ENCODE peak calls at places on chromosomes 2 and 18, in eight cellular contexts. One of them, this sample, is unnamed.

GRCh38 chr18:8701546-8702118 is 3.7 kb upstream of the MTCL1 start:
- DNase-seq in IMR-90: peak
- DNase-seq in fibroblast of lung: peak
- DNase-seq in PC-9: no peak
- DNase-seq in heart right ventricle: no peak
- DNase-seq in cardiac muscle cell: peak
- DNase-seq in gastrocnemius medialis: no peak
- DNase-seq in tibial nerve: no peak
- DNase-seq in this sample: peak

GRCh38 chr2:203498161-203498560 is 36.9 kb downstream of the RAPH1 start:
- DNase-seq in PC-9: peak
- DNase-seq in fibroblast of lung: peak
- DNase-seq in cardiac muscle cell: peak
- DNase-seq in heart right ventricle: no peak
- DNase-seq in tibial nerve: no peak
- DNase-seq in IMR-90: peak
- DNase-seq in gastrocnemius medialis: no peak
- DNase-seq in this sample: peak

GRCh38 chr2:142944264-142944663 is 66.8 kb downstream of the KYNU start:
- DNase-seq in fibroblast of lung: peak
- DNase-seq in heart right ventricle: no peak
- DNase-seq in gastrocnemius medialis: no peak
- DNase-seq in PC-9: peak
- DNase-seq in tibial nerve: no peak
- DNase-seq in cardiac muscle cell: no peak
- DNase-seq in IMR-90: peak
- DNase-seq in this sample: peak

GRCh38 chr18:57397440-57397839 is 37.7 kb upstream of the ONECUT2 start:
- DNase-seq in fibroblast of lung: peak
- DNase-seq in PC-9: peak
- DNase-seq in IMR-90: peak
- DNase-seq in tibial nerve: no peak
- DNase-seq in heart right ventricle: no peak
- DNase-seq in gastrocnemius medialis: no peak
- DNase-seq in cardiac muscle cell: no peak
- DNase-seq in this sample: peak

GRCh38 chr18:13137041-13137938 is 81.3 kb upstream of the LDLRAD4 start:
- DNase-seq in tibial nerve: no peak
- DNase-seq in PC-9: no peak
- DNase-seq in heart right ventricle: peak
- DNase-seq in cardiac muscle cell: peak
- DNase-seq in IMR-90: no peak
- DNase-seq in fibroblast of lung: peak
- DNase-seq in gastrocnemius medialis: no peak
- DNase-seq in this sample: no peak

GRCh38 chr2:109447811-109448210 is 166.0 kb downstream of the SEPTIN10 start:
- DNase-seq in cardiac muscle cell: no peak
- DNase-seq in fibroblast of lung: peak
- DNase-seq in gastrocnemius medialis: no peak
- DNase-seq in IMR-90: no peak
- DNase-seq in tibial nerve: no peak
- DNase-seq in PC-9: no peak
- DNase-seq in heart right ventricle: no peak
- DNase-seq in this sample: no peak

GRCh38 chr2:177466337-177467195 is 74.0 kb downstream of the AGPS start:
- DNase-seq in cardiac muscle cell: no peak
- DNase-seq in gastrocnemius medialis: no peak
- DNase-seq in tibial nerve: no peak
- DNase-seq in heart right ventricle: no peak
- DNase-seq in fibroblast of lung: peak
- DNase-seq in IMR-90: peak
- DNase-seq in PC-9: no peak
- DNase-seq in this sample: peak

GRCh38 chr2:152236191-152236925 is 60.8 kb upstream of the STAM2 start:
- DNase-seq in tibial nerve: no peak
- DNase-seq in PC-9: no peak
- DNase-seq in IMR-90: no peak
- DNase-seq in gastrocnemius medialis: no peak
- DNase-seq in cardiac muscle cell: no peak
- DNase-seq in fibroblast of lung: no peak
- DNase-seq in heart right ventricle: no peak
- DNase-seq in this sample: no peak

GRCh38 chr18:74895686-74896085 is 298.0 kb downstream of the ZNF407 start:
- DNase-seq in PC-9: no peak
- DNase-seq in heart right ventricle: no peak
- DNase-seq in IMR-90: peak
- DNase-seq in fibroblast of lung: peak
- DNase-seq in tibial nerve: no peak
- DNase-seq in gastrocnemius medialis: no peak
- DNase-seq in cardiac muscle cell: peak
- DNase-seq in this sample: peak

GRCh38 chr2:28321426-28321825 is 71.2 kb upstream of the FOSL2 start:
- DNase-seq in heart right ventricle: no peak
- DNase-seq in PC-9: no peak
- DNase-seq in IMR-90: peak
- DNase-seq in gastrocnemius medialis: no peak
- DNase-seq in fibroblast of lung: peak
- DNase-seq in cardiac muscle cell: no peak
- DNase-seq in tibial nerve: no peak
- DNase-seq in this sample: no peak

GRCh38 chr18:46148810-46149209 is 44.6 kb downstream of the HAUS1 start:
- DNase-seq in heart right ventricle: no peak
- DNase-seq in cardiac muscle cell: peak
- DNase-seq in gastrocnemius medialis: peak
- DNase-seq in fibroblast of lung: peak
- DNase-seq in PC-9: peak
- DNase-seq in IMR-90: peak
- DNase-seq in tibial nerve: peak
- DNase-seq in this sample: peak

GRCh38 chr2:128797533-128797932 is 478.9 kb upstream of the HS6ST1 start:
- DNase-seq in IMR-90: no peak
- DNase-seq in cardiac muscle cell: no peak
- DNase-seq in gastrocnemius medialis: no peak
- DNase-seq in heart right ventricle: no peak
- DNase-seq in tibial nerve: no peak
- DNase-seq in PC-9: no peak
- DNase-seq in fibroblast of lung: no peak
- DNase-seq in this sample: no peak

GRCh38 chr2:128312411-128312810 is 6.3 kb downstream of the HS6ST1 start:
- DNase-seq in gastrocnemius medialis: no peak
- DNase-seq in fibroblast of lung: no peak
- DNase-seq in IMR-90: no peak
- DNase-seq in heart right ventricle: no peak
- DNase-seq in cardiac muscle cell: no peak
- DNase-seq in tibial nerve: no peak
- DNase-seq in PC-9: no peak
- DNase-seq in this sample: no peak

GRCh38 chr2:70898363-70899240 is 37.1 kb upstream of the ATP6V1B1 start:
- DNase-seq in tibial nerve: no peak
- DNase-seq in gastrocnemius medialis: no peak
- DNase-seq in heart right ventricle: no peak
- DNase-seq in PC-9: no peak
- DNase-seq in cardiac muscle cell: no peak
- DNase-seq in fibroblast of lung: no peak
- DNase-seq in IMR-90: no peak
- DNase-seq in this sample: no peak

GRCh38 chr2:214810670-214811069 is 1.2 kb upstream of the BARD1 start:
- DNase-seq in tibial nerve: no peak
- DNase-seq in gastrocnemius medialis: no peak
- DNase-seq in PC-9: no peak
- DNase-seq in cardiac muscle cell: peak
- DNase-seq in fibroblast of lung: no peak
- DNase-seq in heart right ventricle: no peak
- DNase-seq in IMR-90: no peak
- DNase-seq in this sample: no peak

GRCh38 chr2:240131941-240132650 is 4.0 kb downstream of the COPS9 start:
- DNase-seq in gastrocnemius medialis: no peak
- DNase-seq in IMR-90: no peak
- DNase-seq in fibroblast of lung: no peak
- DNase-seq in cardiac muscle cell: no peak
- DNase-seq in heart right ventricle: no peak
- DNase-seq in PC-9: no peak
- DNase-seq in tibial nerve: no peak
- DNase-seq in this sample: no peak
- TF ChIP-seq CTCF in gastrocnemius medialis: no peak
- TF ChIP-seq CTCF in IMR-90: peak
- TF ChIP-seq CTCF in fibroblast of lung: peak
- TF ChIP-seq CTCF in cardiac muscle cell: peak
- TF ChIP-seq CTCF in heart right ventricle: no peak
- TF ChIP-seq CTCF in PC-9: peak
- TF ChIP-seq CTCF in tibial nerve: no peak
- TF ChIP-seq CTCF in this sample: peak

GRCh38 chr2:154698789-154699559 is 479 bp downstream of the KCNJ3 start:
- DNase-seq in heart right ventricle: no peak
- DNase-seq in IMR-90: no peak
- DNase-seq in fibroblast of lung: no peak
- DNase-seq in cardiac muscle cell: no peak
- DNase-seq in PC-9: no peak
- DNase-seq in gastrocnemius medialis: no peak
- DNase-seq in tibial nerve: no peak
- DNase-seq in this sample: no peak
- H3K27ac ChIP-seq in heart right ventricle: no peak
- H3K27ac ChIP-seq in IMR-90: no peak
- H3K27ac ChIP-seq in fibroblast of lung: no peak
- H3K27ac ChIP-seq in cardiac muscle cell: no peak
- H3K27ac ChIP-seq in PC-9: no peak
- H3K27ac ChIP-seq in gastrocnemius medialis: no peak
- H3K27ac ChIP-seq in tibial nerve: no peak
- H3K27ac ChIP-seq in this sample: no peak

GRCh38 chr2:63058742-63059433 is 8.3 kb downstream of the OTX1 start:
- DNase-seq in IMR-90: no peak
- DNase-seq in PC-9: no peak
- DNase-seq in gastrocnemius medialis: no peak
- DNase-seq in fibroblast of lung: no peak
- DNase-seq in tibial nerve: no peak
- DNase-seq in heart right ventricle: no peak
- DNase-seq in cardiac muscle cell: no peak
- DNase-seq in this sample: no peak
- H3K4me3 ChIP-seq in IMR-90: no peak
- H3K4me3 ChIP-seq in PC-9: no peak
- H3K4me3 ChIP-seq in gastrocnemius medialis: no peak
- H3K4me3 ChIP-seq in fibroblast of lung: no peak
- H3K4me3 ChIP-seq in tibial nerve: no peak
- H3K4me3 ChIP-seq in heart right ventricle: peak
- H3K4me3 ChIP-seq in cardiac muscle cell: no peak
- H3K4me3 ChIP-seq in this sample: no peak

GRCh38 chr2:241226723-241227634 is 38.5 kb downstream of the ANO7 start:
- DNase-seq in IMR-90: peak
- DNase-seq in fibroblast of lung: no peak
- DNase-seq in gastrocnemius medialis: no peak
- DNase-seq in heart right ventricle: no peak
- DNase-seq in PC-9: no peak
- DNase-seq in cardiac muscle cell: peak
- DNase-seq in tibial nerve: no peak
- DNase-seq in this sample: no peak
- TF ChIP-seq CTCF in IMR-90: no peak
- TF ChIP-seq CTCF in fibroblast of lung: no peak
- TF ChIP-seq CTCF in gastrocnemius medialis: no peak
- TF ChIP-seq CTCF in heart right ventricle: no peak
- TF ChIP-seq CTCF in PC-9: no peak
- TF ChIP-seq CTCF in cardiac muscle cell: no peak
- TF ChIP-seq CTCF in tibial nerve: no peak
- TF ChIP-seq CTCF in this sample: no peak

GRCh38 chr2:3243804-3244203 is 133.8 kb downstream of the EIPR1 start:
- DNase-seq in heart right ventricle: no peak
- DNase-seq in cardiac muscle cell: no peak
- DNase-seq in PC-9: no peak
- DNase-seq in IMR-90: no peak
- DNase-seq in gastrocnemius medialis: no peak
- DNase-seq in fibroblast of lung: no peak
- DNase-seq in tibial nerve: no peak
- DNase-seq in this sample: no peak
- H3K27ac ChIP-seq in heart right ventricle: no peak
- H3K27ac ChIP-seq in cardiac muscle cell: no peak
- H3K27ac ChIP-seq in PC-9: no peak
- H3K27ac ChIP-seq in IMR-90: no peak
- H3K27ac ChIP-seq in gastrocnemius medialis: no peak
- H3K27ac ChIP-seq in fibroblast of lung: no peak
- H3K27ac ChIP-seq in tibial nerve: no peak
- H3K27ac ChIP-seq in this sample: no peak

DNA sequence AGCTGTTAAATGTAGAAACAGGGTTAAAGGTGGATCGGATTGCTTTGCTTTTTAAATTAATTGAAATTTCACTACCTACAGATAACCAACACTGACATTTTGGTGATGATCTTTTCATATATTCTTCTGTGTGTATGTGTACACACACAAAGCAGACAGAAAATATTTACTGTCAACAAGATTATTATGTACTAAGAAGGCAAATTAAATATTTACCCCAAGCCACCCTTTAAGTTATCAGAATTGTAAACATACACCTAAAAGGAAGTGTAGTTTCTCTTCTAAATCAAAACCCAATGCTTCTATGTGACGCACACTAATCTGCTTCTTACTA is 98.7 kb downstream of the GAREM1 start:
- DNase-seq in IMR-90: no peak
- DNase-seq in gastrocnemius medialis: no peak
- DNase-seq in tibial nerve: no peak
- DNase-seq in heart right ventricle: no peak
- DNase-seq in PC-9: peak
- DNase-seq in fibroblast of lung: no peak
- DNase-seq in cardiac muscle cell: no peak
- DNase-seq in this sample: no peak
- H3K4me3 ChIP-seq in IMR-90: no peak
- H3K4me3 ChIP-seq in gastrocnemius medialis: no peak
- H3K4me3 ChIP-seq in tibial nerve: no peak
- H3K4me3 ChIP-seq in heart right ventricle: no peak
- H3K4me3 ChIP-seq in PC-9: peak
- H3K4me3 ChIP-seq in fibroblast of lung: no peak
- H3K4me3 ChIP-seq in cardiac muscle cell: no peak
- H3K4me3 ChIP-seq in this sample: peak

GRCh38 chr18:78986018-78986481 is 6.4 kb downstream of the SALL3 start:
- DNase-seq in IMR-90: no peak
- DNase-seq in fibroblast of lung: peak
- DNase-seq in heart right ventricle: no peak
- DNase-seq in gastrocnemius medialis: no peak
- DNase-seq in PC-9: no peak
- DNase-seq in tibial nerve: no peak
- DNase-seq in cardiac muscle cell: peak
- DNase-seq in this sample: peak
- TF ChIP-seq CTCF in IMR-90: peak
- TF ChIP-seq CTCF in fibroblast of lung: peak
- TF ChIP-seq CTCF in heart right ventricle: peak
- TF ChIP-seq CTCF in gastrocnemius medialis: no peak
- TF ChIP-seq CTCF in PC-9: no peak
- TF ChIP-seq CTCF in tibial nerve: peak
- TF ChIP-seq CTCF in cardiac muscle cell: peak
- TF ChIP-seq CTCF in this sample: peak

This sample was measured in PC-3.